ENCODE peak calls at places on chromosomes 13 and 19, in six cellular contexts. P, S, K, O, B and Y are unnamed samples.

GRCh38 chr19:35913589-35913988 is 5.5 kb upstream of the TYROBP start:
- DNase-seq in P (no peak), S (no peak), K (no peak), O (no peak), B (no peak), Y (no peak)

GRCh38 chr19:18513868-18514267 is 8.0 kb downstream of the ELL start:
- DNase-seq in P (no peak), S (peak; percentile 28), K (no peak), O (no peak), B (no peak), Y (no peak)

GRCh38 chr19:28961772-28962500 is 251.0 kb downstream of the UQCRFS1 start:
- DNase-seq in P (no peak), S (peak; percentile 76), K (peak; percentile 28), O (no peak), B (no peak), Y (no peak)

GRCh38 chr19:37979547-37980082 is 72.6 kb downstream of the SIPA1L3 start:
- DNase-seq in P (no peak), S (no peak), K (no peak), O (no peak), B (no peak), Y (no peak)

GRCh38 chr19:40596608-40597328 is 4.4 kb upstream of the LTBP4 start:
- DNase-seq in P (peak; percentile 74), S (peak; percentile 60), K (no peak), O (no peak), B (peak; percentile 56), Y (no peak)

GRCh38 chr19:41706741-41707501 is 1.5 kb upstream of the CEACAM5 start:
- DNase-seq in P (peak; percentile 22), S (peak; percentile 6), K (no peak), O (no peak), B (peak; percentile 66), Y (peak; percentile 43)

GRCh38 chr13:52449323-52450011 is 967 bp downstream of the VPS36 start:
- DNase-seq in P (no peak), S (no peak), K (no peak), O (no peak), B (no peak), Y (no peak)

GRCh38 chr13:99505814-99506269 is 4.6 kb downstream of the TM9SF2 start:
- DNase-seq in P (no peak), S (peak; percentile 24), K (no peak), O (no peak), B (no peak), Y (no peak)

GRCh38 chr13:44698076-44698475 is 121.9 kb upstream of the TSC22D1 start:
- DNase-seq in P (no peak), S (no peak), K (no peak), O (no peak), B (no peak), Y (no peak)

GRCh38 chr19:52991021-52991420 is 22.7 kb upstream of the ERVV-1 start:
- DNase-seq in P (no peak), S (no peak), K (peak; percentile 20), O (no peak), B (no peak), Y (peak; percentile 52)

GRCh38 chr13:107258599-107259187 is 690.8 kb upstream of the ARGLU1 start:
- DNase-seq in P (no peak), S (no peak), K (no peak), O (no peak), B (no peak), Y (no peak)

GRCh38 chr13:62482351-62482750 is 1066.7 kb upstream of the PCDH20 start:
- DNase-seq in P (no peak), S (no peak), K (no peak), O (no peak), B (no peak), Y (no peak)

GRCh38 chr19:39276740-39277139 is 8.5 kb downstream of the IFNL2 start:
- DNase-seq in P (no peak), S (no peak), K (no peak), O (no peak), B (no peak), Y (no peak)

GRCh38 chr19:36051236-36051635 is 2.8 kb downstream of the THAP8 start:
- DNase-seq in P (no peak), S (no peak), K (no peak), O (no peak), B (no peak), Y (no peak)

GRCh38 chr13:110265341-110265681 is 41.6 kb downstream of the COL4A1 start:
- DNase-seq in P (no peak), S (no peak), K (no peak), O (no peak), B (no peak), Y (no peak)

GRCh38 chr19:44305457-44305856 is 632 bp upstream of the ZNF235 start:
- DNase-seq in P (no peak), S (no peak), K (no peak), O (no peak), B (no peak), Y (no peak)
- H3K4me3 ChIP-seq in P (peak overlapping the region; percentile 92), S (peak overlapping the region; percentile 6), K (no peak overlapping the region), O (peak overlapping the region; percentile 72), B (peak overlapping the region; percentile 94), Y (peak overlapping the region; percentile 90)

DNA sequence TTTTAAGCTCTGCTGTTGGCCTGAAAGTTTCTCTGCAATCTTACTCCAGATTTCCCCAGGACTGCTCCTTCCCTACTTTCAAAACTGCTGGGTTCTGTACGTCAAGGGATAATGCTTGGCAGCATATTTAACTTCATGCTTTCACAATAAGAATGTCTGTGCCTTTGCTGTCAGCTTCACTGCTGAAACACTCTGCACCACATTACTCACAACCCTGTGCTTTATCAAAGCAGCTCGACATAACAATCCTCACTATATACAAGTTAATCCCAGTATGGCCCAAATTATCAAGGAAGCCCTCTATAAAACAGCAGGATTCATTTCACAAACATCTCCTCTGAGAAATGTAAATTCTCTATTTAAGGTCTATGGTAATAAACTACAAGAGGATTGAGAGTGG is 17.5 kb downstream of the LATS2 start:
- DNase-seq in P (no peak), S (peak; percentile 94), K (peak; percentile 60), O (peak; percentile 79), B (no peak), Y (no peak)
- H3K4me3 ChIP-seq in P (no peak overlapping the region), S (no peak overlapping the region), K (no peak overlapping the region), O (no peak overlapping the region), B (no peak overlapping the region), Y (no peak overlapping the region)

GRCh38 chr19:11578342-11579142 is 1.1 kb upstream of the ACP5 start:
- DNase-seq in P (peak; percentile 44), S (peak; percentile 25), K (no peak), O (no peak), B (no peak), Y (no peak)
- H3K4me3 ChIP-seq in P (peak overlapping the region; percentile 32), S (peak overlapping the region; percentile 4), K (peak overlapping the region; percentile 5), O (no peak overlapping the region), B (no peak overlapping the region), Y (no peak overlapping the region)

DNA sequence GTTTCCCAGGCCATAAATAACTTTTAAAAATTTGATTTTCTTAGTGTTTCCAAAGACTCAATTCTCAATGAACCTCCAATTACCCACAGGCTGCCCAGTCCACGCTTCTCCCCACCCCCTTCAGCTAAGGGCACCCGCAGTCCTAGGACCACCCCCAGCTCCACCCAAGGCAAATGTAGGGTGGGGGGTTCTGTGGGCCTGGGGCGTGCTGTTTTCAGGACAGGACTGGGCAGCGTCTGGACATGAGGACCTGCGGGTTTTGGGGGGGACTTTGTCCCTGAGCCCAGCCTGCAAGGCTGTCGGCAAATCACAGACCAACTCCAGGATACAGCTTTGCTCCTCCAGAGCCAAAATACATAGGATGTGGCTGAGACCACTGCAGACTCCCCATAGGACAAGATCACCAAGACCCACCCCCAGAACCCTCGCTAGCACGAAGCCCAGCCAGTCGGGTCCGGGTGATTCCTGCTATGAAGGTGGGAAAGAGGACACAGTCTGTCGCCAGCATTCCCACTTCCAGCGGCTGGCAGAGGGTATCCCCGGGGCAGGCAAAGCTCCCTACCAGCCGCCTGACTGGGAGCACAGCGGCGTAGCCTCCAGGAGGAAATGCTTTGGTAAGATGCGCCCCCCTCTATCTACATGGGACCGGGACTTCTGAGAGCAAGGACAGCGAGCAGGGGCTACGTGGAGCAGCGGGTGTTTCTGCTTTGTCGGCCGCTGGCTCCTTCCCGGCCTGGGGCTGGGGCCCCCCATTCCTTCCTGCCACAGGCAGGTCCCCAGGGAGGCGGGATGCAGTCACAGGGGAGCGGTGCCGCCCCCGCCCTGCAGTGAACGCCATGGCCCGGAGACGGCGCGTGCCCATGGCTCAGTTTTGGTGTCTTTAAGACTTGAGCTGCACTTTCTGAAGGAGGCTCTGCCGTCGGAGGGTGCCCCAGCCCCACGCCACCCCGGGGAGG is 1.6 kb upstream of the TIMM13 start:
- DNase-seq in P (no peak), S (no peak), K (no peak), O (no peak), B (peak; percentile 63), Y (no peak)
- H3K4me3 ChIP-seq in P (peak overlapping the region; percentile 98), S (no peak overlapping the region), K (no peak overlapping the region), O (no peak overlapping the region), B (peak overlapping the region; percentile 88), Y (no peak overlapping the region)

GRCh38 chr19:33227242-33227650 is 1.6 kb upstream of the SLC7A10 start:
- DNase-seq in P (no peak), S (peak; percentile 74), K (peak; percentile 16), O (no peak), B (peak; percentile 5), Y (no peak)
- H3K4me3 ChIP-seq in P (peak overlapping the region; percentile 15), S (no peak overlapping the region), K (no peak overlapping the region), O (no peak overlapping the region), B (no peak overlapping the region), Y (no peak overlapping the region)

GRCh38 chr19:1000095-1000494 is at the start of gene GRIN3B:
- DNase-seq in P (peak; percentile 66), S (peak; percentile 58), K (peak; percentile 13), O (no peak), B (peak; percentile 75), Y (no peak)
- H3K4me3 ChIP-seq in P (no peak within 1 kb of the TSS), S (no peak within 1 kb of the TSS), K (no peak within 1 kb of the TSS), O (peak within 1 kb of the TSS; percentile 34), B (no peak within 1 kb of the TSS), Y (peak within 1 kb of the TSS; percentile 30)

GRCh38 chr13:57286511-57287098 is 119.6 kb downstream of the PRR20E start:
- DNase-seq in P (no peak), S (no peak), K (no peak), O (no peak), B (no peak), Y (no peak)
- H3K4me3 ChIP-seq in P (no peak overlapping the region), S (no peak overlapping the region), K (no peak overlapping the region), O (no peak overlapping the region), B (no peak overlapping the region), Y (no peak overlapping the region)

DNA sequence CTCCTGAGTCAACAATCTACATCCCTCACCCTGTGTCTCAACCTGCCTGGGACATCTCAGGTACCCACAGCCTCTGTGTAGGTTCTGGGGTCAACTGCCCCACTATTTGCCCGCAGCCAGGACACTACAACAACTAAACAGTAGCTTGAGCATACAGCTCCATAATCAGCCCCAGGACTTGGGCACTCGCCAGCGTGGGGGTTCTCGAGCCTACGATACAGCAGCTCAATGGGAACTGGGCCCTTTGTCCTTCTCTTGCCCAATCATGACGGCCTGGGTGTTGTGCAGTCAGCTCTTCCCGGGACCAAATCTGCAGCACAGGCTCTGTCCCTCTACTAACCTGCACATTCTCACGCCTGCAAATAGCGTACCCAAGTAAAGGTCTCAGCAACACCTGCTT is 1.3 kb downstream of the ZNF180 start:
- DNase-seq in P (no peak), S (no peak), K (no peak), O (no peak), B (no peak), Y (no peak)
- H3K4me3 ChIP-seq in P (peak overlapping the region; percentile 89), S (no peak overlapping the region), K (no peak overlapping the region), O (peak overlapping the region; percentile 77), B (no peak overlapping the region), Y (no peak overlapping the region)

GRCh38 chr19:44032001-44032610 is 6.9 kb downstream of the ZNF222 start:
- DNase-seq in P (no peak), S (no peak), K (no peak), O (no peak), B (no peak), Y (no peak)
- H3K4me3 ChIP-seq in P (no peak overlapping the region), S (no peak overlapping the region), K (no peak overlapping the region), O (no peak overlapping the region), B (no peak overlapping the region), Y (no peak overlapping the region)

GRCh38 chr19:51595190-51595589 is 24.1 kb downstream of the ZNF175 start:
- DNase-seq in P (no peak), S (no peak), K (no peak), O (no peak), B (no peak), Y (no peak)
- H3K4me3 ChIP-seq in P (peak overlapping the region; percentile 81), S (no peak overlapping the region), K (no peak overlapping the region), O (peak overlapping the region; percentile 86), B (peak overlapping the region; percentile 89), Y (no peak overlapping the region)